ENCODE peak calls at places on chromosomes 5 and 9, in seven cellular contexts. R is BJ, H is WERI-Rb-1, J is esophagus muscularis mucosa, T is GM13976, O is A549, W is BE2C. I is an unnamed sample.

GRCh38 chr5:154267516-154267915 is 77.0 kb downstream of the GALNT10 start:
- DNase-seq in J (no peak), W (no peak), H (no peak), R (no peak), T (no peak), O (no peak), I (no peak)

GRCh38 chr5:56986631-56986957 is 34.7 kb upstream of the MIER3 start:
- DNase-seq in H (no peak), W (no peak), J (no peak), T (no peak), R (no peak), O (no peak), I (no peak)

GRCh38 chr5:14268236-14268701 is 125.1 kb downstream of the TRIO start:
- DNase-seq in W (peak; percentile 63), O (peak; percentile 69), T (no peak), R (peak; percentile 75), H (no peak), J (no peak), I (no peak)

GRCh38 chr9:130276121-130276520 is 10.6 kb downstream of the HMCN2 start:
- DNase-seq in J (no peak), H (no peak), W (no peak), O (no peak), R (no peak), T (no peak), I (no peak)

GRCh38 chr5:74641014-74641777 is 668 bp upstream of the ENC1 start:
- DNase-seq in R (no peak), O (peak; percentile 66), T (peak; percentile 46), H (peak; percentile 91), W (peak; percentile 87), J (no peak), I (peak; percentile 78)

GRCh38 chr5:59042683-59043082 is 459.8 kb downstream of the RAB3C start:
- DNase-seq in O (no peak), W (no peak), R (no peak), T (no peak), J (no peak), H (no peak), I (no peak)

GRCh38 chr5:38367410-38367809 is 109.1 kb downstream of the EGFLAM start:
- DNase-seq in R (no peak), H (no peak), J (no peak), W (peak; percentile 14), T (no peak), O (no peak), I (no peak)

GRCh38 chr9:76932778-76933177 is 26.9 kb upstream of the PRUNE2 start:
- DNase-seq in W (no peak), O (no peak), R (no peak), H (no peak), J (no peak), T (no peak), I (no peak)

GRCh38 chr5:56512314-56512996 is 279.3 kb upstream of the ANKRD55 start:
- DNase-seq in J (no peak), W (no peak), R (no peak), O (no peak), H (no peak), T (no peak), I (no peak)

GRCh38 chr5:6135977-6136376 is 242.4 kb downstream of the MED10 start:
- DNase-seq in W (no peak), J (no peak), T (no peak), O (no peak), R (no peak), H (no peak), I (no peak)

GRCh38 chr9:101028346-101029299 is at the start of gene PLPPR1:
- DNase-seq in H (peak; percentile 98), T (peak; percentile 28), O (peak; percentile 44), W (peak; percentile 55), R (no peak), J (no peak), I (peak; percentile 90)

GRCh38 chr9:87672586-87672985 is 53.3 kb upstream of the CTSL start:
- DNase-seq in T (no peak), R (no peak), O (no peak), W (no peak), H (no peak), J (peak; percentile 42), I (no peak)
- TF ChIP-seq CTCF in T (no peak), R (no peak), O (no peak), W (no peak), H (no peak), J (no peak), I (no peak)

GRCh38 chr5:1465966-1466471 is 20.8 kb upstream of the SLC6A3 start:
- DNase-seq in R (no peak), J (no peak), O (no peak), W (peak; percentile 6), H (no peak), T (no peak), I (no peak)

GRCh38 chr5:1466631-1467265 is 21.5 kb upstream of the SLC6A3 start:
- DNase-seq in T (no peak), J (no peak), O (no peak), R (no peak), W (peak; percentile 13), H (no peak), I (no peak)

GRCh38 chr5:1467341-1468246 is 22.4 kb upstream of the SLC6A3 start:
- DNase-seq in R (no peak), T (no peak), W (peak; percentile 10), J (no peak), H (no peak), O (no peak), I (no peak)

GRCh38 chr5:1468629-1469527 is 23.6 kb upstream of the SLC6A3 start:
- DNase-seq in O (no peak), R (no peak), T (no peak), H (no peak), W (peak; percentile 10), J (no peak), I (no peak)

DNA sequence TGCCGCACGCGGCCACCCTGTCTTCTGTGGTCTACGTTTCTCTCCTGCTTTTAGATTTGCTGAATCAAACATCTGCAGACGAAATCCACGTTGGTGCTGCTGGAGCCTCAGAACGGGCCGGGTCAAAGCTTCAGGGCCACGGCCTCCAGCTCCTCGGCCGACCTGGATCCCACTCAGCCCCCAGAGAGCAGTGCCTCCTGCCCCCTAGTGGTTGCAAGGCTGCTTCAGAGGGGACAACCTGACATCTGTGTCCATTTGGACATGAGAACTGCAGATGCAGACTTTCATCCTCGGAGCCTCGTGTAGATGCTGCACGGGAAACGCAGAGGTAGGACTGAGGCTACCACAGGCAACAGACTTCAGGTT is 23.0 kb upstream of the SLC6A3 start:
- DNase-seq in T (no peak), J (no peak), R (no peak), H (peak; percentile 90), O (no peak), W (peak; percentile 74), I (peak; percentile 58)
- TF ChIP-seq CTCF in T (peak; percentile 33), J (no peak), R (peak; percentile 58), H (peak; percentile 98), O (peak; percentile 28), W (peak; percentile 83), I (peak; percentile 56)

GRCh38 chr9:79471577-79472543 is 99.9 kb upstream of the TLE4 start:
- DNase-seq in J (no peak), H (peak; percentile 23), O (no peak), T (no peak), W (peak; percentile 60), R (no peak), I (no peak)
- TF ChIP-seq CTCF in J (peak; percentile 24), H (peak; percentile 42), O (peak; percentile 26), T (peak; percentile 22), W (peak; percentile 62), R (peak; percentile 44), I (no peak)

GRCh38 chr5:44605926-44606325 is 202.8 kb upstream of the MRPS30 start:
- DNase-seq in T (no peak), W (no peak), O (no peak), H (no peak), J (no peak), R (no peak), I (no peak)

DNA sequence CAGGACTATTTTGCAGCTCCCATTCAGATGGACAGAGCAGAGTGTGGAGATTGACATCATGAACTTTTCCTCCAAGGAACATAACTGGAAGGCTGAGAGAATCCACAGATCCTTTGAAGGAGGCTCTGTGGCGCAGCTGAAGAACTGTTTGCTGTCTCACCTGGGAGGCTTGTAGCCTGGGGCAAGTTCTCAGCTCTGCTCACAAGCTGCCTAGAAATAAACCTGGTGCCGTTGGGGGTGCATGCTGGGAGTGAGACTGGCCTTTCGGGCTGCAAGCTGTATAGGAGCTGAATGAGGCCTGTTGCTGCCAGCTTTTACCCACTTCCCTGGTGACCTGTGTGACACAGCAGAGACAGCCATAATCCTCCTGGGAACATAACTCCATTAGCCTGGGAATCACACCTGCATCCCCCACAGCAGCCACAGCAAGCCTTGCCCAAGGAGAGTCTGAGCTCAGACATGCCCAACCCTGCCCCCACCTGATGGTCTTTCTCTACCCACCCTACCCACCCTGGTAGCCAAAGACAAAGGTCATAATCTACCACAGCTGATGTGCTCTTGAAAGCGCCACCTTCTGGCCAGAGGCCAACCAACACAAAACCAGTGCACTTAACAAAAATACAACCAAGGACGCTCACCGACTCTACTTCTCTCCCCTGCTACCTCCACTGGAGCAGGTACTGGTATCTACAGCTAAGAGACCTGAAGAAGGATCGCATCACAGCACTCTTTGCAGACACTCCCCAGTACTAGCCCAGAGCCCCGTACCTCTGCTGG is 205.1 kb upstream of the MRPS30 start:
- DNase-seq in O (no peak), R (no peak), J (no peak), H (peak; percentile 15), T (no peak), W (peak; percentile 18), I (peak; percentile 3)
- TF ChIP-seq CTCF in O (no peak), R (no peak), J (no peak), H (peak; percentile 32), T (peak; percentile 5), W (no peak), I (no peak)

GRCh38 chr5:7857361-7857760 is 6.4 kb upstream of the CFAP90 start:
- DNase-seq in J (peak; percentile 42), W (no peak), H (no peak), T (no peak), R (no peak), O (no peak), I (no peak)

GRCh38 chr5:7857918-7858632 is 7.1 kb upstream of the CFAP90 start:
- DNase-seq in W (no peak), J (no peak), O (no peak), H (no peak), T (no peak), R (no peak), I (no peak)

GRCh38 chr5:7855611-7856010 is 4.7 kb upstream of the CFAP90 start:
- DNase-seq in H (no peak), W (no peak), O (no peak), R (no peak), J (no peak), T (no peak), I (no peak)

GRCh38 chr5:7852988-7853387 is 2.1 kb upstream of the CFAP90 start:
- DNase-seq in H (no peak), R (no peak), O (no peak), T (no peak), W (no peak), J (peak; percentile 60), I (no peak)

DNA sequence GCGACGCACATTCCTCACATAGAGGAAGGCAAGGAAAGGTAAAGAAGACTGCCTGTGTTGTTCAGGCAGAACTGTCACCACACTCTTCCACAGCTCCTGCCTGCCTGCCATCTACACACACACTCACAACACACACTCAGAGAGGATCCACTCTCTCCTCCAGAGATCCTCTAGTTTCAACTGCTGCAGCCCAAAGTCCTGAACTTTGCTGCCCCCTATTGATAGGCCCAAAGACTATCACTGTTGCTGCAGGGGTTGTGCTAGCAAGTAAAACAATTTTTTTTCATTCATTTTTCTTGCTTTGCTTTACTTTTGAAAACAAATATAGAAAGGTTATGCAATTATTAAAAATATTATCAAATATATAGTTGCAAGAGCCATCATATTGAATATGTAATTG is 5.9 kb upstream of the CFAP90 start:
- DNase-seq in R (no peak), W (peak; percentile 54), T (peak; percentile 32), O (no peak), J (no peak), H (peak; percentile 76), I (peak; percentile 48)
- TF ChIP-seq CTCF in R (peak; percentile 64), W (peak; percentile 94), T (peak; percentile 53), O (peak; percentile 52), J (peak; percentile 32), H (peak; percentile 93), I (peak; percentile 85)

I was measured in nephron progenitor cell.